ENCODE peak calls at places on chromosomes 13 and 19, in four cellular contexts. One of them, this sample, is unnamed.

GRCh38 chr19:17755533-17755885 is 4.2 kb downstream of the FCHO1 start:
- DNase-seq in A549: no peak
- DNase-seq in cardiac muscle cell: no peak
- DNase-seq in Peyer's patch: no peak
- DNase-seq in this sample: no peak

GRCh38 chr13:73059460-73060250 is 850 bp downstream of the KLF5 start:
- DNase-seq in Peyer's patch: peak; percentile 60
- DNase-seq in cardiac muscle cell: peak; percentile 69
- DNase-seq in A549: no peak
- DNase-seq in this sample: peak; percentile 37

GRCh38 chr13:111388851-111389500 is 68.5 kb downstream of the TEX29 start:
- DNase-seq in cardiac muscle cell: no peak
- DNase-seq in A549: no peak
- DNase-seq in Peyer's patch: peak; percentile 35
- DNase-seq in this sample: no peak

GRCh38 chr19:28213476-28214082 is 999.4 kb downstream of the UQCRFS1 start:
- DNase-seq in A549: peak; percentile 71
- DNase-seq in cardiac muscle cell: no peak
- DNase-seq in Peyer's patch: no peak
- DNase-seq in this sample: no peak

GRCh38 chr13:32495841-32496240 is 42.8 kb downstream of the N4BP2L2 start:
- DNase-seq in cardiac muscle cell: no peak
- DNase-seq in Peyer's patch: no peak
- DNase-seq in A549: no peak
- DNase-seq in this sample: no peak

GRCh38 chr19:55257461-55258411 is 1.1 kb downstream of the PPP6R1 start:
- DNase-seq in A549: no peak
- DNase-seq in Peyer's patch: no peak
- DNase-seq in cardiac muscle cell: peak; percentile 47
- DNase-seq in this sample: no peak

GRCh38 chr13:77422724-77423123 is 95.8 kb upstream of the MYCBP2 start:
- DNase-seq in A549: no peak
- DNase-seq in Peyer's patch: no peak
- DNase-seq in cardiac muscle cell: no peak
- DNase-seq in this sample: no peak

GRCh38 chr13:67075239-67075638 is 154.9 kb downstream of the PCDH9 start:
- DNase-seq in Peyer's patch: no peak
- DNase-seq in cardiac muscle cell: no peak
- DNase-seq in A549: peak; percentile 50
- DNase-seq in this sample: no peak

GRCh38 chr13:92513672-92514071 is 712.9 kb upstream of the GPC6 start:
- DNase-seq in cardiac muscle cell: no peak
- DNase-seq in Peyer's patch: no peak
- DNase-seq in A549: no peak
- DNase-seq in this sample: no peak

GRCh38 chr13:49840266-49840665 is 47.8 kb upstream of the KPNA3 start:
- DNase-seq in cardiac muscle cell: no peak
- DNase-seq in A549: no peak
- DNase-seq in Peyer's patch: no peak
- DNase-seq in this sample: no peak

GRCh38 chr19:23470873-23471555 is 75.7 kb upstream of the ZNF91 start:
- DNase-seq in cardiac muscle cell: no peak
- DNase-seq in A549: no peak
- DNase-seq in Peyer's patch: no peak
- DNase-seq in this sample: no peak

GRCh38 chr13:24668955-24669354 is 11.3 kb upstream of the ATP12A start:
- DNase-seq in A549: no peak
- DNase-seq in Peyer's patch: peak; percentile 80
- DNase-seq in cardiac muscle cell: no peak
- DNase-seq in this sample: no peak

GRCh38 chr19:35479278-35479677 is 11.0 kb downstream of the KRTDAP start:
- DNase-seq in A549: no peak
- DNase-seq in Peyer's patch: no peak
- DNase-seq in cardiac muscle cell: no peak
- DNase-seq in this sample: no peak

GRCh38 chr19:29121684-29122083 is 91.3 kb downstream of the UQCRFS1 start:
- DNase-seq in cardiac muscle cell: no peak
- DNase-seq in A549: peak; percentile 31
- DNase-seq in Peyer's patch: no peak
- DNase-seq in this sample: no peak

GRCh38 chr19:2546128-2547032 is 70.5 kb downstream of the GADD45B start:
- DNase-seq in A549: no peak
- DNase-seq in cardiac muscle cell: peak; percentile 86
- DNase-seq in Peyer's patch: peak; percentile 78
- DNase-seq in this sample: peak; percentile 44

GRCh38 chr19:45705115-45705514 is 12.6 kb downstream of the QPCTL start:
- DNase-seq in cardiac muscle cell: no peak
- DNase-seq in A549: no peak
- DNase-seq in Peyer's patch: no peak
- DNase-seq in this sample: no peak

GRCh38 chr19:7197760-7198696 is 96.2 kb downstream of the INSR start:
- DNase-seq in A549: peak; percentile 91
- DNase-seq in Peyer's patch: peak; percentile 95
- DNase-seq in cardiac muscle cell: peak; percentile 97
- DNase-seq in this sample: peak; percentile 93

GRCh38 chr19:17406039-17406886 is 833 bp upstream of the BST2 start:
- DNase-seq in cardiac muscle cell: no peak
- DNase-seq in A549: no peak
- DNase-seq in Peyer's patch: peak; percentile 72
- DNase-seq in this sample: no peak

DNA sequence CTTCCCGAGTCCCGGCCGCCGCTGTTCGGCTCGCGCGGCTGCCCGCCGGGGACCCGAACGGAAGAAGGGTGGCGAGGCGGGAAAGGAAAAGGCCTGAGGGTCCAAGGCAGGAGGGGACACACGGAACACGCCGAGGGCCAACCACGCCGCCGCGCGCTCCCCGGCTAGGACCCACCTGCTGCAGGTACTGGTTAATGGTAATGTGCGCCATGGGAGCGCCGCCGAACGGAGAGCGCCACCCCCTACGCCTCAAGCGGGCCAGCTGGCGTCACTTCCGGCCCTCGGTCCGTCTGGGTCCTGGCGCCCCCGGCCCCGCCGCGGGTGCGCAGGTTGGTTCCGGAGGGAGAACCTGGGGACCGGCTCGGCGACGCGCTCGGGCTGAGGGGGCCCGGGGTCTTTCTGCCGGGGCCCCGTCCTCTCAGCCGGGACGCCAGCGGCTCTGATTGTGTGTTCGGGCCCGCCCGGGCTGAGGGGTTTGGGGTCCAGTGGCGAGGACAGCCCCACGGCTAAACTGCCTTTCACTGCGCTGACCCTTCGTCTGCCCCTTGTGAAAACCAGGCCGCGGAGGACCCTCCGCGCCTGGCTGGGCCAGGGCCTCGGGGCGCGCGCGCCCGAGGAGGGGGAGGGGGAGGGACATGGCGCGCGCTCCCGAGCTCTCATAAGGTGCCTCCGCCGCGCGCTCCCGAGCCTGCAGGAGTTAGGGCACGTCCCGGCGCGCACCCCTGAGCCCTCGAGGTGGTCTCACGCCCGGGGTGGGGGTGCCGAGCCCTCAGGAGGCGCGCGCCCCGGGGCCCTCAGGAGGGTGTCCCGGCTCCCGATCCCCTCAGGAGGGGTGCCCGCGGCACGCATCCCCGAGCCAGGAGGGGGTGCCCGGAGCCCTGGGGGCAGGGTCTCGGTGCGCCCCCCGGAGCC is at the start of gene PCID2:
- DNase-seq in Peyer's patch: peak; percentile 95
- DNase-seq in A549: peak; percentile 91
- DNase-seq in cardiac muscle cell: peak; percentile 94
- DNase-seq in this sample: peak; percentile 83
- H3K4me1 ChIP-seq in Peyer's patch: peaks cover 14% of the 10 kb centered on the region
- H3K4me1 ChIP-seq in A549: peaks cover 38% of the 10 kb centered on the region
- H3K4me1 ChIP-seq in cardiac muscle cell: peaks cover 26% of the 10 kb centered on the region
- H3K4me1 ChIP-seq in this sample: peaks cover 69% of the 10 kb centered on the region

GRCh38 chr13:31209172-31209818 is 9.5 kb downstream of the B3GLCT start:
- DNase-seq in A549: no peak
- DNase-seq in Peyer's patch: no peak
- DNase-seq in cardiac muscle cell: peak; percentile 79
- DNase-seq in this sample: no peak
- H3K4me3 ChIP-seq in A549: no peak overlapping the region
- H3K4me3 ChIP-seq in Peyer's patch: no peak overlapping the region
- H3K4me3 ChIP-seq in cardiac muscle cell: no peak overlapping the region
- H3K4me3 ChIP-seq in this sample: no peak overlapping the region

DNA sequence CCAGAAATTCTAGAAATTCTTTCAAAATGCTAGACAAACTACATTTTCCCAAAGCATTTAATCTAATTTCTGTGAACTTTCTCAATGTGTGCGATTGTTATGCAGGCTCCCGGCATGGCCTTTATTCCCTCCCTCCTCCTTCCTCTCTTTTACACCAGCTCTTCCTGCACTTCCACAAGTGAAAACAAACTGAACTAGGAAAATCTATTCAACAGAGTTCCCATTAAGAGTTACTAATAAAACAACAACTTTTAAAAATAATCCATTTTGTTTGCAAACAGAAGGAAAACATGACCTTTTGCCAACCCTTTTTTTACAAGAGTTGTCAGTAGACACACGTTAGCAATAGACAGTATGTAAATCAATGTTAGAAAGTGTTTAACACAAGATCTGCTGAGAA is 98.2 kb downstream of the FOXO1 start:
- DNase-seq in A549: no peak
- DNase-seq in cardiac muscle cell: no peak
- DNase-seq in Peyer's patch: no peak
- DNase-seq in this sample: no peak
- H3K4me1 ChIP-seq in A549: no peaks in the 10 kb centered on the region
- H3K4me1 ChIP-seq in cardiac muscle cell: peaks cover 18% of the 10 kb centered on the region
- H3K4me1 ChIP-seq in Peyer's patch: peaks cover 19% of the 10 kb centered on the region
- H3K4me1 ChIP-seq in this sample: peaks cover 90% of the 10 kb centered on the region

GRCh38 chr19:14979498-14980255 is at the start of gene SLC1A6:
- DNase-seq in Peyer's patch: no peak
- DNase-seq in A549: no peak
- DNase-seq in cardiac muscle cell: peak; percentile 51
- DNase-seq in this sample: no peak
- H3K4me3 ChIP-seq in Peyer's patch: peak within 1 kb of the TSS; percentile 9
- H3K4me3 ChIP-seq in A549: no peak within 1 kb of the TSS
- H3K4me3 ChIP-seq in cardiac muscle cell: peak within 1 kb of the TSS; percentile 76
- H3K4me3 ChIP-seq in this sample: no peak within 1 kb of the TSS

GRCh38 chr13:112983042-112983305 is 14.0 kb downstream of the MCF2L start:
- DNase-seq in A549: no peak
- DNase-seq in Peyer's patch: no peak
- DNase-seq in cardiac muscle cell: no peak
- DNase-seq in this sample: no peak
- H3K4me1 ChIP-seq in A549: no peaks in the 10 kb centered on the region
- H3K4me1 ChIP-seq in Peyer's patch: no peaks in the 10 kb centered on the region
- H3K4me1 ChIP-seq in cardiac muscle cell: peaks cover 4% of the 10 kb centered on the region
- H3K4me1 ChIP-seq in this sample: no peaks in the 10 kb centered on the region

This sample was measured in CD8-positive, alpha-beta memory T cell.